ENCODE peak calls at places on chromosomes 5 and 9, in eight cellular contexts. P is OCI-LY7, F is GM23338, A is SK-N-SH, E is neural progenitor cell, R is hepatocyte, G is HCT116, Z is MM.1S. K is an unnamed sample.

GRCh38 chr5:100855295-100855694 is 47.8 kb downstream of the ST8SIA4 start:
- DNase-seq in P (peak), F (no peak), A (no peak), E (no peak), R (no peak), G (no peak), Z (no peak), K (no peak)

GRCh38 chr5:124124711-124125229 is 612.8 kb downstream of the CSNK1G3 start:
- DNase-seq in P (no peak), F (no peak), A (no peak), E (no peak), R (no peak), G (no peak), Z (no peak), K (peak)

GRCh38 chr9:137411670-137412380 is 11.1 kb downstream of the EXD3 start:
- DNase-seq in P (no peak), F (no peak), A (no peak), E (no peak), R (no peak), G (peak), Z (peak), K (peak)

GRCh38 chr5:179608131-179608581 is 15.3 kb downstream of the HNRNPH1 start:
- DNase-seq in P (peak), F (no peak), A (no peak), E (no peak), R (no peak), G (no peak), Z (peak), K (no peak)

GRCh38 chr5:140346348-140347221 is at the start of gene HBEGF:
- DNase-seq in P (peak), F (peak), A (peak), E (peak), R (peak), G (peak), Z (peak), K (peak)

GRCh38 chr5:83321656-83322055 is 149.9 kb upstream of the VCAN start:
- DNase-seq in P (no peak), F (no peak), A (no peak), E (no peak), R (no peak), G (no peak), Z (no peak), K (peak)

GRCh38 chr9:89919171-89919681 is 314.4 kb downstream of the GADD45G start:
- DNase-seq in P (peak), F (peak), A (no peak), E (peak), R (peak), G (peak), Z (peak), K (no peak)

GRCh38 chr9:126558051-126558665 is 55.6 kb upstream of the LMX1B start:
- DNase-seq in P (peak), F (peak), A (peak), E (peak), R (peak), G (peak), Z (peak), K (peak)

GRCh38 chr5:14659821-14660607 is 4.5 kb upstream of the OTULIN start:
- DNase-seq in P (no peak), F (no peak), A (no peak), E (no peak), R (no peak), G (no peak), Z (no peak), K (peak)

GRCh38 chr5:172939045-172939444 is 20.2 kb upstream of the RPL26L1 start:
- DNase-seq in P (no peak), F (peak), A (no peak), E (peak), R (no peak), G (peak), Z (no peak), K (peak)

GRCh38 chr5:749101-749670 is 35.3 kb downstream of the ZDHHC11B start:
- DNase-seq in P (no peak), F (no peak), A (peak), E (no peak), R (no peak), G (no peak), Z (no peak), K (no peak)

GRCh38 chr5:106964102-106964501 is 706.6 kb downstream of the EFNA5 start:
- DNase-seq in P (no peak), F (no peak), A (no peak), E (no peak), R (no peak), G (no peak), Z (no peak), K (no peak)

GRCh38 chr5:93164690-93165089 is 416.3 kb downstream of the NR2F1-AS1 start:
- DNase-seq in P (no peak), F (no peak), A (peak), E (peak), R (no peak), G (peak), Z (no peak), K (peak)

GRCh38 chr9:2939368-2939767 is 95.5 kb upstream of the PUM3 start:
- DNase-seq in P (no peak), F (no peak), A (no peak), E (no peak), R (no peak), G (no peak), Z (no peak), K (no peak)

GRCh38 chr9:5630038-5630507 is 1.2 kb downstream of the RIC1 start:
- DNase-seq in P (peak), F (peak), A (peak), E (no peak), R (peak), G (no peak), Z (peak), K (peak)

GRCh38 chr5:143648696-143649095 is 163.3 kb upstream of the HMHB1 start:
- DNase-seq in P (no peak), F (peak), A (peak), E (no peak), R (no peak), G (no peak), Z (no peak), K (no peak)

GRCh38 chr5:560792-561166 is 36.5 kb upstream of the SLC9A3 start:
- DNase-seq in P (no peak), F (no peak), A (no peak), E (no peak), R (no peak), G (no peak), Z (no peak), K (no peak)

GRCh38 chr9:3992924-3993323 is 306.9 kb downstream of the GLIS3 start:
- DNase-seq in P (no peak), F (no peak), A (no peak), E (no peak), R (peak), G (no peak), Z (no peak), K (peak)

GRCh38 chr9:115367780-115368179 is 249.8 kb upstream of the TNC start:
- DNase-seq in P (no peak), F (no peak), A (no peak), E (no peak), R (no peak), G (no peak), Z (no peak), K (peak)

GRCh38 chr9:75146229-75146628 is 57.9 kb downstream of the OSTF1 start:
- DNase-seq in P (no peak), F (no peak), A (no peak), E (no peak), R (no peak), G (no peak), Z (no peak), K (peak)

GRCh38 chr9:113995963-113996362 is 82.1 kb downstream of the AMBP start:
- DNase-seq in P (no peak), F (no peak), A (no peak), E (no peak), R (no peak), G (no peak), Z (no peak), K (no peak)

GRCh38 chr9:129359871-129360536 is 181.9 kb upstream of the IER5L start:
- DNase-seq in P (no peak), F (no peak), A (peak), E (no peak), R (peak), G (no peak), Z (no peak), K (no peak)

GRCh38 chr9:95722141-95722540 is 153.3 kb upstream of the ERCC6L2 start:
- DNase-seq in P (no peak), F (no peak), A (no peak), E (no peak), R (no peak), G (no peak), Z (no peak), K (no peak)

GRCh38 chr5:134430001-134430569 is 18.4 kb upstream of the CDKN2AIPNL start:
- DNase-seq in P (no peak), F (peak), A (no peak), E (peak), R (no peak), G (no peak), Z (no peak), K (no peak)

GRCh38 chr9:21031091-21031817 is at the start of gene HACD4:
- DNase-seq in P (no peak), F (peak), A (peak), E (peak), R (peak), G (no peak), Z (no peak), K (peak)

GRCh38 chr9:12464368-12464767 is 228.8 kb upstream of the TYRP1 start:
- DNase-seq in P (no peak), F (no peak), A (no peak), E (no peak), R (no peak), G (no peak), Z (no peak), K (no peak)

GRCh38 chr9:28287413-28287812 is 714.1 kb upstream of the C9orf72 start:
- DNase-seq in P (no peak), F (no peak), A (peak), E (no peak), R (no peak), G (no peak), Z (no peak), K (no peak)

GRCh38 chr9:1102010-1102712 is 52.0 kb downstream of the DMRT2 start:
- DNase-seq in P (peak), F (no peak), A (no peak), E (no peak), R (no peak), G (no peak), Z (peak), K (no peak)

GRCh38 chr5:33362915-33363314 is 77.8 kb upstream of the TARS1 start:
- DNase-seq in P (no peak), F (peak), A (no peak), E (peak), R (no peak), G (no peak), Z (no peak), K (no peak)

GRCh38 chr5:113031557-113031956 is 55.0 kb downstream of the DCP2 start:
- DNase-seq in P (no peak), F (peak), A (no peak), E (no peak), R (no peak), G (no peak), Z (no peak), K (no peak)

GRCh38 chr9:87543251-87543650 is 45.6 kb downstream of the DAPK1 start:
- DNase-seq in P (no peak), F (no peak), A (no peak), E (no peak), R (no peak), G (no peak), Z (no peak), K (peak)

GRCh38 chr5:135222771-135223170 is 176.3 kb downstream of the MACROH2A1 start:
- DNase-seq in P (no peak), F (no peak), A (no peak), E (no peak), R (no peak), G (no peak), Z (no peak), K (no peak)

GRCh38 chr9:131324736-131325679 is 35.5 kb downstream of the PLPP7 start:
- DNase-seq in P (no peak), F (no peak), A (no peak), E (no peak), R (no peak), G (no peak), Z (no peak), K (no peak)

GRCh38 chr9:37909326-37909725 is 5.4 kb upstream of the SLC25A51 start:
- DNase-seq in P (no peak), F (no peak), A (no peak), E (no peak), R (no peak), G (no peak), Z (no peak), K (no peak)

GRCh38 chr5:133450311-133450710 is 162.0 kb downstream of the FSTL4 start:
- DNase-seq in P (no peak), F (no peak), A (no peak), E (no peak), R (no peak), G (no peak), Z (no peak), K (no peak)

GRCh38 chr9:75239176-75239575 is 150.9 kb downstream of the OSTF1 start:
- DNase-seq in P (peak), F (peak), A (no peak), E (no peak), R (peak), G (no peak), Z (no peak), K (peak)

GRCh38 chr5:172274951-172275753 is 8.4 kb downstream of the UBTD2 start:
- DNase-seq in P (no peak), F (no peak), A (no peak), E (no peak), R (no peak), G (no peak), Z (no peak), K (peak)

GRCh38 chr9:121326130-121326838 is 43.8 kb downstream of the STOM start:
- DNase-seq in P (no peak), F (peak), A (no peak), E (peak), R (no peak), G (no peak), Z (no peak), K (peak)
- TF ChIP-seq EZH2phosphoT487 in P (no peak), F (no peak), A (no peak), E (no peak), R (no peak), G (no peak), Z (no peak), K (no peak)

GRCh38 chr9:93683331-93684134 is 107.1 kb downstream of the PHF2 start:
- DNase-seq in P (no peak), F (no peak), A (peak), E (no peak), R (no peak), G (no peak), Z (no peak), K (no peak)

GRCh38 chr9:93686880-93687236 is 110.5 kb downstream of the PHF2 start:
- DNase-seq in P (no peak), F (no peak), A (no peak), E (no peak), R (no peak), G (no peak), Z (no peak), K (no peak)

GRCh38 chr9:93684161-93684765 is 107.9 kb downstream of the PHF2 start:
- DNase-seq in P (no peak), F (no peak), A (no peak), E (no peak), R (no peak), G (no peak), Z (no peak), K (no peak)

GRCh38 chr9:93686127-93686879 is 109.9 kb downstream of the PHF2 start:
- DNase-seq in P (no peak), F (no peak), A (no peak), E (no peak), R (no peak), G (no peak), Z (no peak), K (no peak)

GRCh38 chr9:93684806-93685553 is 108.6 kb downstream of the PHF2 start:
- DNase-seq in P (no peak), F (peak), A (no peak), E (peak), R (no peak), G (no peak), Z (no peak), K (peak)
- TF ChIP-seq EZH2phosphoT487 in P (no peak), F (no peak), A (no peak), E (no peak), R (no peak), G (no peak), Z (no peak), K (no peak)

DNA sequence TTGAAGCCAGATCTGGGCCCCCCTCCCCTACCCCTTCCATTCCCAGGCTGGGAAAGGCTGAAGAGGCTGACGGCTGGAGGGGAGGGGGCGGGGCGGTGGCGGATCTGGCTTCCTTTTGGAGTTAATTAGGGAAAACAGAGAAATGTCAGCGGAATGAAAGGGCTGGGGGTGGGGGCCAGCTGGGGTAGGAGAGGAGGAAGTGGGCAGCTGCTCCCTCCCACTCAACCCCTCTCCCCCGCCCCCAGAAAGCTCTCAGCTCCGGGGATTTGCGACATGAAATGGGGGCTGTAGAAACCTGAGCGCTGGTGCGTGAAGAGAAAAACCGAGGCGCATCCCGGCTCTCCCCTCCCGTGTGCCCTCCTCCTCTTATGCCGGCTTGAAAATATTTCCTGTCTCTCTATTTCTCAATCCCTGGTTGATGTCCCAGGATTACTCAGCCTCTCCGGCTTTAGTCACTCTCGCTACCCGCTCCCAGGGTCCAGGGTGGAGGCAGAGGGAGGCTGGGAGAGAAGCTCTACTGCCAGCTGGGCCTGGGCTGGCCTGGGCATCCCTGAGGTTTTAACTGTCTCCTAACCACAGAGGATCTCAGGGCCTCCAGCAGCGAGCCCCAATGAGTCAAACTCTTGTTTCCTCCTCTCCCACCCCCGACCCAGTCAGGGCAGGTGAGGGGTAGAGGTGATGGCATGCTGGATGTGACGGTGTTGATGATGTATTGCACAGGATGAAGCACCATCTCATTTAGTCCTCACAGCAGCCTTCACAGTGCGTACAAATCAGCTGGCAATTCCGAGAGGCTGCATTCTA is 20.1 kb downstream of the PCDHGC5 start:
- DNase-seq in P (peak), F (peak), A (peak), E (peak), R (peak), G (no peak), Z (no peak), K (peak)
- TF ChIP-seq EZH2phosphoT487 in P (no peak), F (no peak), A (no peak), E (no peak), R (no peak), G (no peak), Z (no peak), K (no peak)

GRCh38 chr5:66540078-66540477 is 56.1 kb upstream of the MAST4 start:
- DNase-seq in P (no peak), F (no peak), A (no peak), E (no peak), R (no peak), G (no peak), Z (no peak), K (peak)
- TF ChIP-seq EZH2phosphoT487 in P (no peak), F (no peak), A (no peak), E (no peak), R (no peak), G (no peak), Z (no peak), K (no peak)

DNA sequence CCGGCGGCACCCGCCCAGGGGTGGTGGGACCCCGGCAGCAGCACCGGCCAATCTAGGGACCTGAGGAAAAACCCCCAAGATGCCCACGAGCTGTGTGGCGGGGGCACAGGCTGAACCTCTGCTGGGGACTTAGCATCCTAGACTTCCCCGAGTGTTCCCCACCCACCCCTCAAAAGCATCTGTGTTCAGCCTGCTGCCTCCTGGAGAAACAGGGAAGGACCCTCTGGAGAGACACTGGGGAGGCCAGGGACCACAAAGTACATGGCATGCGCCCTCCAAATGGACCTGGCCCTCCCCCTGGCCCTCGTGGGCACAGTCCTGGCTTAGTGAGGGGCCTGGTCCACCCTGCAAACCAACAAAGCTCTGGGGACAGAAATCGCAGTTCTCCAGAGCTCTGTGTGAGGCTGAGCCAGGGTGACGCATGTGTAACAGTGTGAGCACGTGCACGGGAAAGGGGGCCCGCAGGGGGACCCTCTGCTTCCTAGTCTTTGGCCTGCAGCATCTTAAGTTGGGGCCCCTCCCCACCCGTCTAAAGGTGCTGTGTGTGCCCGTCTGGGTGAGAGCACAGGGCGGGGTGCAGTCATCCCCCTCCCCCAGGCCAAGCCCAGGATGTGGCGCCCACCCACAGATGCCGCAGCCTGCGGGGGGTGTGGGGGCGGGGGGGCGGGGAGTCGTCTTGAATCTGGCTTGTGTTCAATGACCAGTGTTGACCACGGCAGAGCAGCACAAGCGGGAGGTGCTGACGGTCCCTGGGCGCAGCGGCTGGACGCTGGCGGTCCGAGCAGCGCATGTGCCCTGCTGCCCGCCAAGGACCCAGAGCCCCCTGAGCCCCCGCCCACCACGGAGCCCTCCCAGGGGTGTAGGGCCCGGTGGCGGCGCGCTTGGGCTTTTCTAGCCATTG is 668 bp upstream of the KCNT1 start:
- DNase-seq in P (no peak), F (no peak), A (peak), E (peak), R (peak), G (no peak), Z (no peak), K (peak)
- TF ChIP-seq EZH2phosphoT487 in P (no peak), F (no peak), A (no peak), E (no peak), R (no peak), G (no peak), Z (no peak), K (no peak)

GRCh38 chr9:101229606-101230005 is 155.2 kb downstream of the BAAT start:
- DNase-seq in P (no peak), F (no peak), A (no peak), E (no peak), R (no peak), G (no peak), Z (no peak), K (no peak)

GRCh38 chr9:101232405-101232977 is 152.3 kb downstream of the BAAT start:
- DNase-seq in P (no peak), F (no peak), A (no peak), E (no peak), R (no peak), G (no peak), Z (no peak), K (no peak)

GRCh38 chr9:101226161-101226560 is 158.6 kb downstream of the BAAT start:
- DNase-seq in P (no peak), F (no peak), A (no peak), E (no peak), R (no peak), G (no peak), Z (no peak), K (no peak)

GRCh38 chr9:101226803-101227202 is 158.0 kb downstream of the BAAT start:
- DNase-seq in P (peak), F (peak), A (no peak), E (no peak), R (no peak), G (peak), Z (no peak), K (no peak)
- TF ChIP-seq EZH2phosphoT487 in P (no peak), F (no peak), A (no peak), E (no peak), R (no peak), G (no peak), Z (no peak), K (no peak)

GRCh38 chr5:56155992-56156584 is 77.0 kb downstream of the ANKRD55 start:
- DNase-seq in P (no peak), F (no peak), A (no peak), E (no peak), R (no peak), G (no peak), Z (peak), K (no peak)
- TF ChIP-seq EZH2phosphoT487 in P (no peak), F (no peak), A (no peak), E (no peak), R (no peak), G (no peak), Z (no peak), K (no peak)

GRCh38 chr9:36396985-36397384 is 3.1 kb downstream of the RNF38 start:
- DNase-seq in P (no peak), F (no peak), A (no peak), E (no peak), R (no peak), G (no peak), Z (no peak), K (peak)
- TF ChIP-seq EZH2phosphoT487 in P (no peak), F (no peak), A (no peak), E (no peak), R (no peak), G (no peak), Z (no peak), K (no peak)